ENCODE peak calls at places on chromosomes 11 and 22, in six cellular contexts. W is HFF-Myc, E is AG09319, B is Peyer's patch, Q is psoas muscle, C is tibial artery. D is an unnamed sample.

GRCh38 chr11:125062931-125063428 is at the start of gene SLC37A2:
- DNase-seq in Q (peak; percentile 79), C (peak; percentile 67), W (no peak), B (peak; percentile 86), E (no peak), D (peak; percentile 64)

GRCh38 chr22:39423976-39424375 is 24.4 kb downstream of the TAB1 start:
- DNase-seq in B (no peak), Q (no peak), E (no peak), C (no peak), W (no peak), D (no peak)

GRCh38 chr11:130162733-130163132 is 3.2 kb downstream of the ST14 start:
- DNase-seq in C (no peak), Q (no peak), B (peak; percentile 81), E (no peak), W (no peak), D (no peak)

GRCh38 chr22:36238348-36239149 is 778 bp downstream of the APOL2 start:
- DNase-seq in C (peak; percentile 54), W (no peak), B (no peak), Q (peak; percentile 18), E (no peak), D (no peak)

GRCh38 chr11:1219446-1219835 is 3.4 kb upstream of the MUC5B start:
- DNase-seq in E (no peak), W (no peak), B (no peak), Q (peak; percentile 13), C (no peak), D (no peak)

GRCh38 chr22:29195964-29196666 is 9.6 kb upstream of the EMID1 start:
- DNase-seq in E (no peak), Q (no peak), W (no peak), C (no peak), B (no peak), D (no peak)

GRCh38 chr11:15119352-15119751 is 4.6 kb downstream of the INSC start:
- DNase-seq in W (no peak), C (no peak), E (no peak), B (no peak), Q (no peak), D (no peak)

GRCh38 chr11:65219930-65220213 is 38.1 kb downstream of the CAPN1 start:
- DNase-seq in W (peak; percentile 29), E (peak; percentile 32), Q (no peak), C (no peak), B (no peak), D (no peak)

GRCh38 chr22:48974443-48975251 is 853.0 kb downstream of the BRD1 start:
- DNase-seq in B (no peak), E (no peak), W (no peak), Q (no peak), C (no peak), D (no peak)

GRCh38 chr11:66694732-66695207 is 17.1 kb upstream of the RBM4B start:
- DNase-seq in E (peak; percentile 95), C (peak; percentile 93), B (peak; percentile 95), W (peak; percentile 96), Q (peak; percentile 84), D (peak; percentile 70)
- TF ChIP-seq CTCF in E (peak; percentile 97), C (peak; percentile 93), B (peak; percentile 99), W (peak; percentile 100), Q (peak; percentile 90), D (peak; percentile 79)

DNA sequence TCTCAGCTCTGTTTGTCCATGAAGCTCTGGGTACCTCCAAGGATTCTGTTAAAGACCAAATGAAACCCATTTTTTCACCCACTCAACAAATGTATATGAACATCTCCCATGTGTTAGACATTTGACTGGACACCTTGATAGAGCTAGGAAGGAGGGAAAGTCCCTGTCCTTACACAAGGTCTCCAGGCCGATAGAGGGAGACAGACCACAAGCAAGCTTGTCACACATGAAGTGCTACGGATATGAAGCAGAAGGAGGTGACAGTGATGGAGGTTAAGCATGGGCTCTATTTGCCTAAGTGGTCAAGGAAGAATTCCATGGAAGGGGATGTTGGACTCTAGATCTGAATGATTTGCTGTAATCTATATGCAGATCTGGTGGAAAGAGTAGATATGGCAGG is 138.5 kb downstream of the MYO18B start:
- DNase-seq in Q (no peak), W (no peak), B (no peak), E (no peak), C (no peak), D (no peak)
- TF ChIP-seq CTCF in Q (no peak), W (no peak), B (no peak), E (no peak), C (no peak), D (no peak)

DNA sequence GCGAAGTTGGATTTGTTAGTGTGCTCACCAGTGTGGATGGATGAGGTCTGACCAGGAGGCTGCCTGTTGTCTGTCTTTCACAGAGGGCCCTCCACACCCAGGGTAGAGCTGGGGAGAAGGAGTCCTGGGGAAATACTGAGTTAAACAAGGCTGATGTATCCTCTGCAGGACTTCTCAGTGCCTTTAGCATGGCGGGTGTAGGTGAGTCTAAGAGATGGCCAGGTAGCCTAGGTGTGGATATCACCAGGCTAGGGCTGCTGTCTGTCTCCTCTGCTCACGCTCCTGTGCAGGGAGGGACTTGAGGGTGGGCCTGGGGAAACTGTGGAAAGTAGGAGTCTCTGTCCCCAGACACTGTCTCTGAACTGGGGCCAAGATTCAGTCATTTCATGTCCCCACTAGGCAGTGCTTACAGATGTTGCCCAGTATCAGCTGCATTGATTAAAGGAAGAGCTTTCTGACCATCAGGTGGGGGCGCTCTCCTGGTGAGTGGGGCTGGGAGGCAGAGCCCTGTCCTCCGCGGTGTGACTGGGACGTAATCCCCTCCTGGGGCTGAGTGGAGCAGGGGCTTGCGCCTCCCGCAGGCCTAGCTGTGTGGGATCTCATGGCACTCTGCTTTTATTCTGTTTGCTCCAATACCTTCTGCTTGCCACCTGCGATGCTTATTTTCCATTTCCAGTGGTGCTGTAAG is 35.5 kb upstream of the CCDC188 start:
- DNase-seq in C (no peak), W (no peak), Q (no peak), E (no peak), B (no peak), D (no peak)
- TF ChIP-seq CTCF in C (no peak), W (no peak), Q (no peak), E (no peak), B (no peak), D (no peak)

DNA sequence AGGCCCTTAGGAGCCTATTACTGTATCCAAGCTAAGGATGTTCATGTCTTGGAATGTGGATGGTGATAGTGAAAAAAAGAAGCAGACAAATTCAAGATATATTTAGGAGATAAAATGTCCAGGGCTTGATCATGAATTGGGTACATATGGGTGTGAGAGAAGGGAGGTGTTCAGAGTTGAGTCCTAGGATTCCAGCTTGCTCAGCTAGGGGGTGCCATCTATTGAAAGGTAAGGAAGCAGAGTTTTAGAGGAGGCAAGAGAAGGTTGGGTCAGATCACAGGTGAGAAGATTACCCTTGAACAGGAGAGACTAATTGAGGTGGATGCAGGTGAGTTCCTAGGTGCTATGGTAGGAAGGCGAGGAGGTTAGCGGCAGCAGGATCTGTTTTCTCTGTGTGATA is 60.5 kb downstream of the GRAMD1B start:
- DNase-seq in B (no peak), W (no peak), E (no peak), C (no peak), Q (no peak), D (no peak)
- TF ChIP-seq CTCF in B (no peak), W (no peak), E (no peak), C (no peak), Q (no peak), D (no peak)